ENCODE peak calls at places on chromosomes 16 and 17, in five cellular contexts. S is MM.1S; Q is CD8-positive, alpha-beta memory T cell; P is activated T-cell treated with anti-CD3 and anti-CD28 coated beads for 1 hour; N is BE2C. Y is an unnamed sample.

GRCh38 chr16:1054660-1055556 is 17.6 kb upstream of the SSTR5 start:
- DNase-seq in Q (no peak), P (peak; percentile 17), S (peak; percentile 12), N (peak; percentile 81), Y (peak; percentile 4)

GRCh38 chr17:7974638-7975131 is 27.7 kb upstream of the GUCY2D start:
- DNase-seq in S (no peak), Q (no peak), P (no peak), N (no peak), Y (no peak)

GRCh38 chr17:32588982-32589381 is 102.2 kb downstream of the CDK5R1 start:
- DNase-seq in P (no peak), N (no peak), S (no peak), Q (no peak), Y (no peak)

GRCh38 chr17:43477832-43478634 is 5.7 kb upstream of the DHX8 start:
- DNase-seq in N (no peak), P (no peak), S (no peak), Q (no peak), Y (no peak)

GRCh38 chr17:7557825-7558543 is 566 bp upstream of the TNFSF13 start:
- DNase-seq in Q (no peak), N (peak; percentile 38), P (no peak), S (peak; percentile 80), Y (peak; percentile 80)

GRCh38 chr16:87812200-87812656 is 46.4 kb upstream of the KLHDC4 start:
- DNase-seq in Q (no peak), P (no peak), S (no peak), N (peak; percentile 61), Y (no peak)

GRCh38 chr17:56815711-56816110 is 18.0 kb downstream of the C17orf67 start:
- DNase-seq in P (no peak), Q (no peak), S (no peak), N (no peak), Y (no peak)

GRCh38 chr16:155031-155398 is 2.6 kb downstream of the HBZ start:
- DNase-seq in Q (no peak), N (no peak), P (no peak), S (no peak), Y (no peak)

Y was measured in LNCaP clone FGC.